ENCODE peak calls at places on chromosomes 4 and X, in four cellular contexts. One of them, this sample, is unnamed.

GRCh38 chr4:10808591-10808990 is 124.0 kb upstream of the CLNK start:
- DNase-seq in stimulated activated CD4-positive, alpha-beta T cell treated with anti-CD3 and anti-CD28 coated beads, Interleukin-15, amount 100 ng/mL, for 1 hour: no peak
- DNase-seq in left lung: no peak
- DNase-seq in fibroblast of mammary gland: peak
- DNase-seq in this sample: peak

GRCh38 chr4:121860121-121860520 is 10.2 kb downstream of the BBS7 start:
- DNase-seq in stimulated activated CD4-positive, alpha-beta T cell treated with anti-CD3 and anti-CD28 coated beads, Interleukin-15, amount 100 ng/mL, for 1 hour: no peak
- DNase-seq in left lung: no peak
- DNase-seq in fibroblast of mammary gland: peak
- DNase-seq in this sample: no peak

GRCh38 chr4:172356002-172356401 is 542.8 kb downstream of the GALNTL6 start:
- DNase-seq in stimulated activated CD4-positive, alpha-beta T cell treated with anti-CD3 and anti-CD28 coated beads, Interleukin-15, amount 100 ng/mL, for 1 hour: no peak
- DNase-seq in left lung: no peak
- DNase-seq in fibroblast of mammary gland: peak
- DNase-seq in this sample: no peak

GRCh38 chr4:98612318-98613250 is 45.8 kb downstream of the TSPAN5 start:
- DNase-seq in stimulated activated CD4-positive, alpha-beta T cell treated with anti-CD3 and anti-CD28 coated beads, Interleukin-15, amount 100 ng/mL, for 1 hour: no peak
- DNase-seq in left lung: no peak
- DNase-seq in fibroblast of mammary gland: no peak
- DNase-seq in this sample: no peak

GRCh38 chrX:10525381-10525780 is 95.0 kb downstream of the MID1 start:
- DNase-seq in stimulated activated CD4-positive, alpha-beta T cell treated with anti-CD3 and anti-CD28 coated beads, Interleukin-15, amount 100 ng/mL, for 1 hour: no peak
- DNase-seq in left lung: no peak
- DNase-seq in fibroblast of mammary gland: no peak
- DNase-seq in this sample: no peak

GRCh38 chr4:48379587-48380140 is 38.3 kb downstream of the SLAIN2 start:
- DNase-seq in stimulated activated CD4-positive, alpha-beta T cell treated with anti-CD3 and anti-CD28 coated beads, Interleukin-15, amount 100 ng/mL, for 1 hour: no peak
- DNase-seq in left lung: no peak
- DNase-seq in fibroblast of mammary gland: no peak
- DNase-seq in this sample: no peak

GRCh38 chrX:65697915-65698796 is 30.7 kb downstream of the MSN start:
- DNase-seq in stimulated activated CD4-positive, alpha-beta T cell treated with anti-CD3 and anti-CD28 coated beads, Interleukin-15, amount 100 ng/mL, for 1 hour: peak
- DNase-seq in left lung: peak
- DNase-seq in fibroblast of mammary gland: no peak
- DNase-seq in this sample: no peak

GRCh38 chrX:153485396-153486080 is 9.2 kb upstream of the BGN start:
- DNase-seq in stimulated activated CD4-positive, alpha-beta T cell treated with anti-CD3 and anti-CD28 coated beads, Interleukin-15, amount 100 ng/mL, for 1 hour: no peak
- DNase-seq in left lung: no peak
- DNase-seq in fibroblast of mammary gland: no peak
- DNase-seq in this sample: no peak

GRCh38 chr4:163649557-163650091 is 155.1 kb downstream of the TMA16 start:
- DNase-seq in stimulated activated CD4-positive, alpha-beta T cell treated with anti-CD3 and anti-CD28 coated beads, Interleukin-15, amount 100 ng/mL, for 1 hour: no peak
- DNase-seq in left lung: no peak
- DNase-seq in fibroblast of mammary gland: no peak
- DNase-seq in this sample: no peak

GRCh38 chrX:27565992-27566391 is 24.2 kb upstream of the DCAF8L2 start:
- DNase-seq in stimulated activated CD4-positive, alpha-beta T cell treated with anti-CD3 and anti-CD28 coated beads, Interleukin-15, amount 100 ng/mL, for 1 hour: no peak
- DNase-seq in left lung: no peak
- DNase-seq in fibroblast of mammary gland: no peak
- DNase-seq in this sample: no peak

GRCh38 chrX:46180258-46180687 is 364.9 kb downstream of the ZNF674 start:
- DNase-seq in stimulated activated CD4-positive, alpha-beta T cell treated with anti-CD3 and anti-CD28 coated beads, Interleukin-15, amount 100 ng/mL, for 1 hour: no peak
- DNase-seq in left lung: peak
- DNase-seq in fibroblast of mammary gland: peak
- DNase-seq in this sample: no peak

GRCh38 chrX:108297290-108297689 is 140.9 kb downstream of the COL4A6 start:
- DNase-seq in stimulated activated CD4-positive, alpha-beta T cell treated with anti-CD3 and anti-CD28 coated beads, Interleukin-15, amount 100 ng/mL, for 1 hour: no peak
- DNase-seq in left lung: no peak
- DNase-seq in fibroblast of mammary gland: no peak
- DNase-seq in this sample: no peak

GRCh38 chrX:154411981-154412340 is 622 bp downstream of the TAFAZZIN start:
- DNase-seq in stimulated activated CD4-positive, alpha-beta T cell treated with anti-CD3 and anti-CD28 coated beads, Interleukin-15, amount 100 ng/mL, for 1 hour: no peak
- DNase-seq in left lung: peak
- DNase-seq in fibroblast of mammary gland: peak
- DNase-seq in this sample: peak

GRCh38 chr4:123564758-123565346 is 168.3 kb downstream of the SPRY1 start:
- DNase-seq in stimulated activated CD4-positive, alpha-beta T cell treated with anti-CD3 and anti-CD28 coated beads, Interleukin-15, amount 100 ng/mL, for 1 hour: no peak
- DNase-seq in left lung: no peak
- DNase-seq in fibroblast of mammary gland: peak
- DNase-seq in this sample: peak

GRCh38 chrX:110851780-110852179 is 56.2 kb upstream of the CHRDL1 start:
- DNase-seq in stimulated activated CD4-positive, alpha-beta T cell treated with anti-CD3 and anti-CD28 coated beads, Interleukin-15, amount 100 ng/mL, for 1 hour: no peak
- DNase-seq in left lung: no peak
- DNase-seq in fibroblast of mammary gland: peak
- DNase-seq in this sample: peak

GRCh38 chr4:25258980-25259578 is 25.2 kb downstream of the PI4K2B start:
- DNase-seq in stimulated activated CD4-positive, alpha-beta T cell treated with anti-CD3 and anti-CD28 coated beads, Interleukin-15, amount 100 ng/mL, for 1 hour: no peak
- DNase-seq in left lung: no peak
- DNase-seq in fibroblast of mammary gland: peak
- DNase-seq in this sample: no peak

GRCh38 chr4:87465739-87466366 is 43.5 kb downstream of the NUDT9 start:
- DNase-seq in stimulated activated CD4-positive, alpha-beta T cell treated with anti-CD3 and anti-CD28 coated beads, Interleukin-15, amount 100 ng/mL, for 1 hour: no peak
- DNase-seq in left lung: no peak
- DNase-seq in fibroblast of mammary gland: peak
- DNase-seq in this sample: no peak

GRCh38 chr4:184838249-184839074 is 12.7 kb upstream of the ACSL1 start:
- DNase-seq in stimulated activated CD4-positive, alpha-beta T cell treated with anti-CD3 and anti-CD28 coated beads, Interleukin-15, amount 100 ng/mL, for 1 hour: no peak
- DNase-seq in left lung: no peak
- DNase-seq in fibroblast of mammary gland: peak
- DNase-seq in this sample: no peak

GRCh38 chr4:93749351-93749761 is 79.2 kb upstream of the ATOH1 start:
- DNase-seq in stimulated activated CD4-positive, alpha-beta T cell treated with anti-CD3 and anti-CD28 coated beads, Interleukin-15, amount 100 ng/mL, for 1 hour: no peak
- DNase-seq in left lung: no peak
- DNase-seq in fibroblast of mammary gland: no peak
- DNase-seq in this sample: no peak

GRCh38 chr4:121785479-121785878 is 15.6 kb upstream of the EXOSC9 start:
- DNase-seq in stimulated activated CD4-positive, alpha-beta T cell treated with anti-CD3 and anti-CD28 coated beads, Interleukin-15, amount 100 ng/mL, for 1 hour: no peak
- DNase-seq in left lung: no peak
- DNase-seq in fibroblast of mammary gland: peak
- DNase-seq in this sample: no peak

GRCh38 chrX:54043696-54044125 is 562 bp downstream of the PHF8 start:
- DNase-seq in stimulated activated CD4-positive, alpha-beta T cell treated with anti-CD3 and anti-CD28 coated beads, Interleukin-15, amount 100 ng/mL, for 1 hour: peak
- DNase-seq in left lung: peak
- DNase-seq in fibroblast of mammary gland: peak
- DNase-seq in this sample: peak

GRCh38 chr4:1495416-1496115 is 89.3 kb upstream of the NKX1-1 start:
- DNase-seq in stimulated activated CD4-positive, alpha-beta T cell treated with anti-CD3 and anti-CD28 coated beads, Interleukin-15, amount 100 ng/mL, for 1 hour: no peak
- DNase-seq in left lung: peak
- DNase-seq in fibroblast of mammary gland: no peak
- DNase-seq in this sample: no peak

GRCh38 chr4:8336412-8337075 is 67.0 kb downstream of the HTRA3 start:
- DNase-seq in stimulated activated CD4-positive, alpha-beta T cell treated with anti-CD3 and anti-CD28 coated beads, Interleukin-15, amount 100 ng/mL, for 1 hour: no peak
- DNase-seq in left lung: no peak
- DNase-seq in fibroblast of mammary gland: peak
- DNase-seq in this sample: no peak